ENCODE peak calls at places on chromosomes 6 and 20, in seven cellular contexts. W is esophagus muscularis mucosa; T is RWPE1; N is IMR-90; L is tibial artery; M is RWPE2; F is effector memory CD4-positive, alpha-beta T cell. X is an unnamed sample.

GRCh38 chr6:125780540-125781306 is 10.0 kb upstream of the NCOA7 start:
- DNase-seq in W (no peak), T (no peak), N (peak; percentile 78), L (peak; percentile 57), M (no peak), F (peak; percentile 32), X (peak; percentile 38)

GRCh38 chr6:38973178-38974057 is 75.2 kb upstream of the GLP1R start:
- DNase-seq in W (no peak), T (peak; percentile 75), N (peak; percentile 79), L (no peak), M (no peak), F (no peak), X (no peak)

GRCh38 chr6:63347599-63347998 is 27.8 kb upstream of the LGSN start:
- DNase-seq in W (no peak), T (peak; percentile 75), N (peak; percentile 93), L (no peak), M (no peak), F (no peak), X (no peak)

GRCh38 chr6:19880066-19880465 is 42.9 kb downstream of the ID4 start:
- DNase-seq in W (no peak), T (no peak), N (no peak), L (no peak), M (no peak), F (no peak), X (no peak)

GRCh38 chr20:13262701-13263335 is 41.7 kb downstream of the ISM1 start:
- DNase-seq in W (no peak), T (peak; percentile 25), N (no peak), L (no peak), M (no peak), F (no peak), X (no peak)

GRCh38 chr6:25223421-25224052 is 55.6 kb upstream of the CARMIL1 start:
- DNase-seq in W (no peak), T (peak; percentile 57), N (peak; percentile 73), L (peak; percentile 60), M (no peak), F (peak; percentile 44), X (peak; percentile 54)

GRCh38 chr6:33757906-33758305 is 11.2 kb upstream of the IP6K3 start:
- DNase-seq in W (no peak), T (no peak), N (no peak), L (no peak), M (no peak), F (no peak), X (no peak)

GRCh38 chr6:24376875-24377274 is 19.0 kb upstream of the DCDC2 start:
- DNase-seq in W (no peak), T (no peak), N (no peak), L (no peak), M (no peak), F (no peak), X (no peak)

GRCh38 chr6:104332407-104332806 is 527.3 kb downstream of the HACE1 start:
- DNase-seq in W (no peak), T (no peak), N (no peak), L (no peak), M (no peak), F (no peak), X (no peak)

GRCh38 chr6:68313911-68314310 is 321.2 kb upstream of the ADGRB3 start:
- DNase-seq in W (no peak), T (no peak), N (no peak), L (no peak), M (no peak), F (no peak), X (no peak)

GRCh38 chr6:39314273-39314790 is at the start of gene KCNK17:
- DNase-seq in W (no peak), T (no peak), N (no peak), L (no peak), M (no peak), F (no peak), X (no peak)

GRCh38 chr6:74805841-74806696 is 399.8 kb downstream of the COL12A1 start:
- DNase-seq in W (no peak), T (no peak), N (no peak), L (peak; percentile 37), M (no peak), F (no peak), X (no peak)

GRCh38 chr6:39806277-39806676 is 14.1 kb downstream of the DAAM2 start:
- DNase-seq in W (no peak), T (no peak), N (peak; percentile 37), L (no peak), M (no peak), F (no peak), X (no peak)

GRCh38 chr6:168031411-168032382 is 34.2 kb downstream of the KIF25 start:
- DNase-seq in W (peak; percentile 83), T (no peak), N (peak; percentile 64), L (no peak), M (no peak), F (no peak), X (no peak)

GRCh38 chr6:144602523-144603180 is 317.5 kb downstream of the UTRN start:
- DNase-seq in W (no peak), T (no peak), N (no peak), L (no peak), M (no peak), F (no peak), X (no peak)

GRCh38 chr6:19433101-19433500 is 404.1 kb upstream of the ID4 start:
- DNase-seq in W (no peak), T (no peak), N (no peak), L (no peak), M (no peak), F (no peak), X (no peak)

GRCh38 chr6:129031051-129031599 is 148.2 kb downstream of the LAMA2 start:
- DNase-seq in W (no peak), T (peak; percentile 4), N (peak; percentile 60), L (no peak), M (no peak), F (no peak), X (no peak)

GRCh38 chr6:106750146-106750900 is 120.9 kb downstream of the QRSL1 start:
- DNase-seq in W (no peak), T (no peak), N (no peak), L (no peak), M (no peak), F (no peak), X (no peak)

GRCh38 chr6:46254946-46255345 is 84.2 kb upstream of the ENPP5 start:
- DNase-seq in W (peak; percentile 26), T (no peak), N (no peak), L (no peak), M (no peak), F (no peak), X (no peak)
- H3K27ac ChIP-seq in W (no peak overlapping the region), T (no peak overlapping the region), N (no peak overlapping the region), L (no peak overlapping the region), M (no peak overlapping the region), F (no peak overlapping the region), X (no peak overlapping the region)

DNA sequence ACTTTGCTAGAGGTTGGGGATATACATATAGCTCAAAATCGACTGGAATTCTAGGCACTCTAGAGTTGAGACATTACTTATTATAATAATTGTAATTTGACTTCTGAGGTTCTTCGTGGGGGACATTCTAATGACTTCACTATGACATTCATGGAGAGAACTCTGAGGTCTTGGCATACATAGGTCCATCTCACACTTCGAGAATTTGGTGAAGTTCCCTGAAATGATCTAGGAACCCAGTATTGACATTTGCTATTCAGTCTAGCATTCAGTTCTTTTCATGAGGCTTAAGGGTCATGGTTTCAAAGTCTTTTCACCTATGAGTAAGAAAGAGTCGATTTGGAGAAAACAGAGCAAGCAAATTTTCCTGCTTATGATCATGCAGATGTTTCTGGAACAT is 446.7 kb upstream of the JAG1 start:
- DNase-seq in W (no peak), T (no peak), N (no peak), L (no peak), M (no peak), F (no peak), X (no peak)
- H3K27ac ChIP-seq in W (no peak overlapping the region), T (no peak overlapping the region), N (no peak overlapping the region), L (no peak overlapping the region), M (peak overlapping the region; percentile 98), F (no peak overlapping the region), X (no peak overlapping the region)

DNA sequence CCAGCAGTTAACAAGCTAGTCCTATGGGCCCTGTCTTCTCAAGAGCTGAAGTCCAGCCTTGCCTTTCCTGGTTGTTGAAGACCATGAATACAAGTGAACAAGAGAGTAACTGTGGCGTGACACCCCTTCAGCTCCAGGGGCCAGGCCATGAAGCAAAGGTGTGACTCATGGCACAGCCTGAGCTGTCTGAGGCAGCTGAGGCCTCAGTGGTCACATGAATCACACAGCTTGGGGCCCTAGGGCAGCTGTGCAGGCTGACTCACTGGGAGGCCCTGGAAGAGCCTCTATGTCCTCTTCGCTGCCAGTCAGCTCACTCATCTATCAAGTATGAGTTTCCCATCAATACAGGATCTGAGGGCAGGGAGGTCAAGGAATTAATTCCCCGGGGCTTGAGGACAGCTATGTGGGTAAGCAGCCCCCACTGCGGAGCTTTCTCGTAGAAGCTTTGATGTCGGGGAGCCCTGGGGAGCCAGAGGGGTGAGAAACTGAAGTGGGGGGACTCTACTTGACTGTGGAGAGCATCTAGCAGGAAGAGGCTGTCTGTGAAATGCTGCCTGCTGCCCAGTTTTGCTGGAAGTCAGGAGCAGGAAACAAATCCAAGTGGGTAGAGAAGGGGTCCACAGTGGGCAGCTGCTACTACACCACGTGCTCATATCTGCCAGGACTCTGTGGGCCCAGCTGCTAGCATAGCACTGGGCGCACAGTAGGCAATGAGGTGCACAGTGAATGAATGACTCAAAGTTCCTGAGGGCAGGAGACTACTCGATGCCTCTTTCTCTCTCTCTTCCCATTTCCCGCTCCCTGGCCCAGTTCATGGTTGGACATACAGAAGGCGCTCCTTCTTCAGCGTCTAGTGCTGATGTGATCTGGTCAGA is 13.7 kb upstream of the FAM83C start:
- DNase-seq in W (no peak), T (peak; percentile 100), N (peak; percentile 100), L (peak; percentile 70), M (peak; percentile 100), F (no peak), X (no peak)
- H3K27ac ChIP-seq in W (peak overlapping the region; percentile 52), T (peak overlapping the region; percentile 100), N (peak overlapping the region; percentile 88), L (peak overlapping the region; percentile 77), M (peak overlapping the region; percentile 99), F (no peak overlapping the region), X (peak overlapping the region; percentile 70)

GRCh38 chr6:42032366-42032765 is 18.0 kb upstream of the TAF8 start:
- DNase-seq in W (no peak), T (no peak), N (no peak), L (no peak), M (no peak), F (no peak), X (no peak)

GRCh38 chr6:42030585-42031506 is 19.5 kb upstream of the TAF8 start:
- DNase-seq in W (no peak), T (no peak), N (no peak), L (no peak), M (no peak), F (no peak), X (peak; percentile 58)

GRCh38 chr6:42028234-42029061 is 21.9 kb upstream of the TAF8 start:
- DNase-seq in W (no peak), T (no peak), N (peak; percentile 86), L (no peak), M (no peak), F (no peak), X (peak; percentile 41)

GRCh38 chr6:42029062-42029685 is 21.1 kb upstream of the TAF8 start:
- DNase-seq in W (no peak), T (no peak), N (no peak), L (no peak), M (no peak), F (no peak), X (no peak)

DNA sequence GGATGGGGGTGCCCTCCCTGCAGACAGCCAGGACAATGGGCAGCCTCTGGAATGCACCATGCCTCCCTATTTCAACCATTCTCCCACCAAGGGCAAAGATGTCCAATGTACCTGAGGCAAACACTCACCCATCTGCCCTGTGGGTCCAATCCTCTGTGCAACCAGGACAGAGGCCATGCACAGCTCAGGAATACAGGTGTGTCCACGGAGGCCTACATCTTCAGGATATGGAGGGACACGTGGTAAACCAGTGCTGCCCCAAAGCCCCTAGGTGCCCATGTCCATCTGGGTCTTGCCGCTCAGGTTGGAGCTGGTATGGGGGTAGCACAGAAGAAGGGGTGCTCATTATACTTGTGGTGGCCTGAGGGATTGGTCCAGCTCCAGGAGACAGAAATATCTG is 20.4 kb upstream of the TAF8 start:
- DNase-seq in W (no peak), T (no peak), N (no peak), L (no peak), M (no peak), F (no peak), X (no peak)
- H3K27ac ChIP-seq in W (no peak overlapping the region), T (peak overlapping the region; percentile 38), N (no peak overlapping the region), L (no peak overlapping the region), M (no peak overlapping the region), F (peak overlapping the region; percentile 69), X (no peak overlapping the region)